ENCODE peak calls at places on chromosomes 2 and 18, in six cellular contexts. One of them, this sample, is unnamed.

GRCh38 chr2:62344472-62344871 is 148.6 kb downstream of the B3GNT2 start:
- DNase-seq in HCT116: no peak
- DNase-seq in K562: no peak
- DNase-seq in HepG2: no peak
- DNase-seq in H1: no peak
- DNase-seq in GM12878: peak; percentile 93
- DNase-seq in this sample: no peak

GRCh38 chr2:223010641-223011040 is 41.3 kb upstream of the KCNE4 start:
- DNase-seq in HepG2: no peak
- DNase-seq in GM12878: no peak
- DNase-seq in K562: no peak
- DNase-seq in H1: no peak
- DNase-seq in HCT116: no peak
- DNase-seq in this sample: no peak

GRCh38 chr2:65056990-65057375 is 767 bp downstream of the CEP68 start:
- DNase-seq in GM12878: no peak
- DNase-seq in HCT116: no peak
- DNase-seq in H1: no peak
- DNase-seq in K562: no peak
- DNase-seq in HepG2: no peak
- DNase-seq in this sample: no peak

GRCh38 chr2:121002597-121002996 is 266.9 kb downstream of the GLI2 start:
- DNase-seq in K562: no peak
- DNase-seq in H1: no peak
- DNase-seq in HepG2: no peak
- DNase-seq in HCT116: no peak
- DNase-seq in GM12878: no peak
- DNase-seq in this sample: peak; percentile 81

GRCh38 chr18:23683671-23684070 is 5.6 kb upstream of the LAMA3 start:
- DNase-seq in HCT116: no peak
- DNase-seq in H1: no peak
- DNase-seq in HepG2: no peak
- DNase-seq in K562: no peak
- DNase-seq in GM12878: no peak
- DNase-seq in this sample: no peak

GRCh38 chr2:15155959-15156574 is 405.1 kb downstream of the NBAS start:
- DNase-seq in GM12878: no peak
- DNase-seq in HCT116: no peak
- DNase-seq in HepG2: peak; percentile 71
- DNase-seq in K562: no peak
- DNase-seq in H1: no peak
- DNase-seq in this sample: no peak

GRCh38 chr2:30095402-30095801 is 51.4 kb upstream of the YPEL5 start:
- DNase-seq in GM12878: no peak
- DNase-seq in HepG2: no peak
- DNase-seq in HCT116: no peak
- DNase-seq in H1: no peak
- DNase-seq in K562: no peak
- DNase-seq in this sample: no peak

GRCh38 chr18:63848159-63848558 is 39.3 kb upstream of the SERPINB2 start:
- DNase-seq in HepG2: peak; percentile 39
- DNase-seq in HCT116: peak; percentile 66
- DNase-seq in K562: peak; percentile 5
- DNase-seq in GM12878: no peak
- DNase-seq in H1: no peak
- DNase-seq in this sample: peak; percentile 35

GRCh38 chr2:135985826-135986393 is 484 bp upstream of the DARS1 start:
- DNase-seq in HCT116: no peak
- DNase-seq in HepG2: no peak
- DNase-seq in H1: no peak
- DNase-seq in K562: no peak
- DNase-seq in GM12878: peak; percentile 69
- DNase-seq in this sample: no peak

GRCh38 chr2:171541202-171541884 is 19.1 kb downstream of the CYBRD1 start:
- DNase-seq in HepG2: no peak
- DNase-seq in H1: no peak
- DNase-seq in GM12878: no peak
- DNase-seq in HCT116: no peak
- DNase-seq in K562: peak; percentile 82
- DNase-seq in this sample: no peak

GRCh38 chr2:135745545-135745944 is 3.9 kb downstream of the UBXN4 start:
- DNase-seq in HCT116: no peak
- DNase-seq in K562: no peak
- DNase-seq in GM12878: no peak
- DNase-seq in H1: no peak
- DNase-seq in HepG2: no peak
- DNase-seq in this sample: no peak

GRCh38 chr2:196459539-196459938 is 180.0 kb upstream of the CCDC150 start:
- DNase-seq in HCT116: no peak
- DNase-seq in GM12878: no peak
- DNase-seq in H1: no peak
- DNase-seq in K562: peak; percentile 6
- DNase-seq in HepG2: no peak
- DNase-seq in this sample: peak; percentile 2

GRCh38 chr2:236535024-236535423 is 34.6 kb upstream of the ACKR3 start:
- DNase-seq in K562: no peak
- DNase-seq in HepG2: no peak
- DNase-seq in HCT116: no peak
- DNase-seq in GM12878: no peak
- DNase-seq in H1: no peak
- DNase-seq in this sample: no peak

GRCh38 chr2:3605013-3605961 is 10.4 kb downstream of the COLEC11 start:
- DNase-seq in HCT116: peak; percentile 82
- DNase-seq in H1: no peak
- DNase-seq in K562: peak; percentile 89
- DNase-seq in HepG2: peak; percentile 83
- DNase-seq in GM12878: no peak
- DNase-seq in this sample: no peak

GRCh38 chr2:240913810-240914644 is 7.9 kb downstream of the CROCC2 start:
- DNase-seq in HCT116: no peak
- DNase-seq in H1: peak; percentile 34
- DNase-seq in GM12878: no peak
- DNase-seq in HepG2: peak; percentile 43
- DNase-seq in K562: peak; percentile 78
- DNase-seq in this sample: peak; percentile 55

GRCh38 chr2:46970334-46971288 is 55.0 kb upstream of the MCFD2 start:
- DNase-seq in HepG2: peak; percentile 92
- DNase-seq in H1: no peak
- DNase-seq in K562: no peak
- DNase-seq in GM12878: no peak
- DNase-seq in HCT116: no peak
- DNase-seq in this sample: no peak

GRCh38 chr2:28408764-28409599 is 16.3 kb downstream of the FOSL2 start:
- DNase-seq in HCT116: peak; percentile 84
- DNase-seq in GM12878: no peak
- DNase-seq in K562: no peak
- DNase-seq in HepG2: no peak
- DNase-seq in H1: no peak
- DNase-seq in this sample: no peak

GRCh38 chr2:150575861-150576260 is 88.4 kb upstream of the RND3 start:
- DNase-seq in HepG2: no peak
- DNase-seq in GM12878: no peak
- DNase-seq in K562: no peak
- DNase-seq in H1: no peak
- DNase-seq in HCT116: no peak
- DNase-seq in this sample: no peak

GRCh38 chr18:45771587-45771986 is 47.6 kb downstream of the SLC14A1 start:
- DNase-seq in K562: no peak
- DNase-seq in GM12878: no peak
- DNase-seq in HepG2: no peak
- DNase-seq in H1: no peak
- DNase-seq in HCT116: no peak
- DNase-seq in this sample: no peak

GRCh38 chr2:191740016-191740419 is 62.1 kb downstream of the NABP1 start:
- DNase-seq in K562: no peak
- DNase-seq in H1: no peak
- DNase-seq in HCT116: no peak
- DNase-seq in GM12878: peak; percentile 20
- DNase-seq in HepG2: no peak
- DNase-seq in this sample: no peak

GRCh38 chr2:162072976-162073775 is 839 bp downstream of the DPP4 start:
- DNase-seq in HepG2: no peak
- DNase-seq in HCT116: no peak
- DNase-seq in K562: no peak
- DNase-seq in H1: no peak
- DNase-seq in GM12878: no peak
- DNase-seq in this sample: no peak

GRCh38 chr2:158693476-158693875 is 101.6 kb upstream of the DAPL1 start:
- DNase-seq in K562: no peak
- DNase-seq in GM12878: no peak
- DNase-seq in H1: no peak
- DNase-seq in HepG2: no peak
- DNase-seq in HCT116: no peak
- DNase-seq in this sample: no peak

GRCh38 chr2:160674076-160674630 is 180.5 kb upstream of the RBMS1 start:
- DNase-seq in GM12878: no peak
- DNase-seq in K562: no peak
- DNase-seq in HepG2: no peak
- DNase-seq in HCT116: no peak
- DNase-seq in H1: no peak
- DNase-seq in this sample: no peak

GRCh38 chr2:219081096-219081495 is 20.4 kb upstream of the IHH start:
- DNase-seq in HepG2: peak; percentile 89
- DNase-seq in HCT116: no peak
- DNase-seq in H1: no peak
- DNase-seq in K562: no peak
- DNase-seq in GM12878: no peak
- DNase-seq in this sample: no peak

DNA sequence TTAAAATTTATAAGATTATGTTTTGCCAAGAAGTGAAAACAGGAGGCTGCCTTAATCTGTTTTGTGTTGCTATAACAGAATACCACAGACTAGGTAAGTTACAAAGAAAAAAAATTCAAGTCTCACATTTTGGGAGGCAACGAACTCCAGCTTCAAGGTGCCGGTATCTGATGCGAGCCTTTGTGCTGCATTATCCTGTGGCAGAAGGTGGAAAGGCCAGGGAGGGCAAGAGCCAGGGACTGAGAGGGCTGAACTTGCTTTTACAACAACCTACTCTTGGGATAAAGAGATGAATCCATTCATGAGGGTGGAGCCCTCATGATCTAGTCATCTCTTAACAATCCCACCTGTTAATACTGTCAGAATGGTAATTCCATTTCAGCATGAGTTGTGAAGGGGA is 3.6 kb downstream of the MTX2 start:
- DNase-seq in HCT116: no peak
- DNase-seq in H1: no peak
- DNase-seq in GM12878: no peak
- DNase-seq in HepG2: no peak
- DNase-seq in K562: peak; percentile 18
- DNase-seq in this sample: no peak
- TF ChIP-seq ZNF274 in HCT116: no peak
- TF ChIP-seq ZNF274 in H1: no peak
- TF ChIP-seq ZNF274 in GM12878: no peak
- TF ChIP-seq ZNF274 in HepG2: no peak
- TF ChIP-seq ZNF274 in K562: no peak
- TF ChIP-seq ZNF274 in this sample: no peak

GRCh38 chr2:102843759-102844443 is 82.1 kb downstream of the TMEM182 start:
- DNase-seq in K562: no peak
- DNase-seq in GM12878: no peak
- DNase-seq in HepG2: no peak
- DNase-seq in HCT116: no peak
- DNase-seq in H1: no peak
- DNase-seq in this sample: no peak
- TF ChIP-seq YY1 in K562: no peak
- TF ChIP-seq YY1 in GM12878: no peak
- TF ChIP-seq YY1 in HepG2: no peak
- TF ChIP-seq YY1 in HCT116: no peak
- TF ChIP-seq YY1 in H1: no peak
- TF ChIP-seq YY1 in this sample: no peak

DNA sequence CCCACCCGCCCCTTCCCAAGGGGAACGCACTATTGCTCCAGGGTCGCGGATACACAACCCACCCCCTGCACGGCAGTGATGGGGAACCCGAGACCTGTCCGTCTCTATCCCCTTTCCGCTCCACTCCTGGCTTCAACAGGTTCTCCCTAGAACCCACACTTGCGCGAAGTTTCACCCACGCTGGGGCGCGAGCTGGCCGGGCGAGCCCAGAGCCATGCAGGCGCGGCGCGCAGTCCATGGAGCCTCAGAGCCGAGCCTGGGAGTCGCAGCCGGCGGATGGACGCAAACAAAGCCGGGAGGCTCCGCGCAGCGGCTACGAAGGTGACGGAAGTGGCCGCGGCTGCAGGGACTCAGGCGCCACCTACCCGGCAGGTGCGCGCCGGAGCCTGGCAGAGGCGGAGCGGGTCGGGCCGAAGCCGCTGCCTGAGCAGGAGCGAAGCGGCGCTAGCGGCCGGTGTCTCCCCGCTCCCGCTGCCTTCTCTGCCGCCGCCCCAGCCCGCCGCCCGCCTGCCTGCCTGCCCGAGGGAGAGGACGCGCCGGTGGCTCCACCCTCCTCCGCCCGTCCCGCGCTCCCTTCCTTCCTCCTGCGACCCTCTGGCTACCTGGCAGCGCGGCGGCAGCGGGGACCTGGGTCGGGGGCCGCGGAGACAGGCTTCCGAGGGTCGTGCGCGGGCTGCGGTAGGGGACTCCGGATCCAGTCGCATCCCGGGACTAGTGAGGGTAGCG is 14.0 kb downstream of the ALPG start:
- DNase-seq in HepG2: peak; percentile 16
- DNase-seq in GM12878: no peak
- DNase-seq in K562: no peak
- DNase-seq in H1: no peak
- DNase-seq in HCT116: no peak
- DNase-seq in this sample: no peak
- TF ChIP-seq ZNF274 in HepG2: no peak
- TF ChIP-seq ZNF274 in GM12878: no peak
- TF ChIP-seq ZNF274 in K562: no peak
- TF ChIP-seq ZNF274 in H1: no peak
- TF ChIP-seq ZNF274 in HCT116: no peak
- TF ChIP-seq ZNF274 in this sample: no peak

GRCh38 chr18:74825460-74825859 is 227.8 kb downstream of the ZNF407 start:
- DNase-seq in H1: no peak
- DNase-seq in K562: no peak
- DNase-seq in GM12878: no peak
- DNase-seq in HepG2: no peak
- DNase-seq in HCT116: no peak
- DNase-seq in this sample: no peak
- TF ChIP-seq YY1 in H1: no peak
- TF ChIP-seq YY1 in K562: no peak
- TF ChIP-seq YY1 in GM12878: no peak
- TF ChIP-seq YY1 in HepG2: no peak
- TF ChIP-seq YY1 in HCT116: no peak
- TF ChIP-seq YY1 in this sample: no peak

DNA sequence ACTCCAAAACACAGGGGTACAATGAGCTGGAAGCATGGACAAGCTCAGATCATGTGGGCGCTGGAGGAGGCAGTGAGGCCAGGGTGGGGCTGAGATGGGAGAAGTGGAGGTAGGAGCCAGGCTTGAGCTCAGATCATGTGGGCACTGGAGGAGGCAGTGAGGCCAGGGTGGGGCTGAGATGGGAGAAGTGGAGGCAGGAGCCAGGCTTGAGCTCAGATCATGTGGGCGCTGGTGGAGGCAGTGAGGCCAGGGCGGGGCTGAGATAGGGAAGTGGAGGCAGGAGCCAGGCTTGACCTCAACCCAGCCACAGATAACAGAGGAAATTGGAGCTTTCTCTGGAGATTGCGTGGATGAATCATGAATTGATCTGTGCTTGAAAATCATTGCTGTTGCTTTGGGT is 48.3 kb upstream of the TMEM18 start:
- DNase-seq in HCT116: no peak
- DNase-seq in HepG2: no peak
- DNase-seq in K562: no peak
- DNase-seq in H1: no peak
- DNase-seq in GM12878: no peak
- DNase-seq in this sample: no peak
- TF ChIP-seq ZNF274 in HCT116: no peak
- TF ChIP-seq ZNF274 in HepG2: no peak
- TF ChIP-seq ZNF274 in K562: no peak
- TF ChIP-seq ZNF274 in H1: no peak
- TF ChIP-seq ZNF274 in GM12878: no peak
- TF ChIP-seq ZNF274 in this sample: no peak

GRCh38 chr18:5066380-5066977 is 130.6 kb downstream of the AKAIN1 start:
- DNase-seq in K562: peak; percentile 31
- DNase-seq in GM12878: no peak
- DNase-seq in H1: peak; percentile 15
- DNase-seq in HCT116: no peak
- DNase-seq in HepG2: peak; percentile 12
- DNase-seq in this sample: peak; percentile 30
- TF ChIP-seq YY1 in K562: no peak
- TF ChIP-seq YY1 in GM12878: peak; percentile 32
- TF ChIP-seq YY1 in H1: peak; percentile 75
- TF ChIP-seq YY1 in HCT116: no peak
- TF ChIP-seq YY1 in HepG2: no peak
- TF ChIP-seq YY1 in this sample: no peak